ENCODE peak calls at places on chromosomes 12 and 14, in five cellular contexts. Q, Z, O, K and H are unnamed samples.

GRCh38 chr14:106530423-106531107 is 1004.2 kb downstream of the TMEM121 start:
- DNase-seq in Q (peak; percentile 47), Z (peak; percentile 5), O (peak; percentile 51), K (no peak), H (no peak)

GRCh38 chr12:89162704-89163261 is 189.5 kb downstream of the DUSP6 start:
- DNase-seq in Q (peak; percentile 30), Z (no peak), O (peak; percentile 23), K (no peak), H (peak; percentile 15)

GRCh38 chr14:90136904-90137303 is 75.1 kb downstream of the KCNK13 start:
- DNase-seq in Q (no peak), Z (no peak), O (no peak), K (no peak), H (no peak)

GRCh38 chr14:72560331-72560730 is 333.6 kb downstream of the DPF3 start:
- DNase-seq in Q (no peak), Z (no peak), O (no peak), K (no peak), H (no peak)

GRCh38 chr14:99758121-99758871 is 34.9 kb upstream of the EML1 start:
- DNase-seq in Q (no peak), Z (no peak), O (no peak), K (no peak), H (no peak)

GRCh38 chr14:45679852-45680251 is 426.9 kb upstream of the MIS18BP1 start:
- DNase-seq in Q (no peak), Z (no peak), O (no peak), K (no peak), H (peak; percentile 15)

GRCh38 chr12:24133385-24133784 is 183.9 kb upstream of the SOX5 start:
- DNase-seq in Q (no peak), Z (peak; percentile 14), O (peak; percentile 40), K (peak; percentile 63), H (no peak)

GRCh38 chr12:14779834-14780233 is 23.4 kb downstream of the WBP11 start:
- DNase-seq in Q (no peak), Z (no peak), O (no peak), K (no peak), H (no peak)

GRCh38 chr14:22883191-22883976 is at the start of gene REM2:
- DNase-seq in Q (no peak), Z (no peak), O (no peak), K (no peak), H (no peak)

DNA sequence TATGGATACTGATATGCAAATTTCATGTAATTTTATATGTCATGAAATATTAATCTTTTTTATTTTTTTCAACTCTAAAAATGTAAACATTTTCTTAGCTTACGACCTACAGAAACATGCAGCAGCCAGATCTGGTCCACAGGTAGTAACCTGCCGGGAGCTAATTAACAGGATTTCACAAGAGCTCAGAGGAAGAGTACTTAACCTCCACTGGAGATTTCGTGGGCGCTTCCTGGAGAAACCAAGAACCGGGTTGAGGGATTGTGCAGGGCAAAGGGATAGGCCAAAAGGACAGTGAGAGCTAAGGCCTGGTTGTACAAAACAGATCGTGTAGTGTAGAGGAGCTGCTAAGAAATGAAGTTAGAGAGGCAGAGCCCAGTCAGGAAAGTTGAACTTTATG is 315.7 kb downstream of the PAWR start:
- DNase-seq in Q (no peak), Z (no peak), O (no peak), K (no peak), H (no peak)
- TF ChIP-seq SP1 in Q (no peak), Z (no peak), O (no peak), K (no peak), H (no peak)

GRCh38 chr14:68967459-68967940 is 11.6 kb downstream of the ACTN1 start:
- DNase-seq in Q (no peak), Z (no peak), O (no peak), K (no peak), H (no peak)

GRCh38 chr14:68970096-68970612 is 8.9 kb downstream of the ACTN1 start:
- DNase-seq in Q (no peak), Z (no peak), O (no peak), K (no peak), H (no peak)

GRCh38 chr14:68969278-68969677 is 9.8 kb downstream of the ACTN1 start:
- DNase-seq in Q (no peak), Z (no peak), O (no peak), K (no peak), H (no peak)

GRCh38 chr14:68968051-68968450 is 11.1 kb downstream of the ACTN1 start:
- DNase-seq in Q (no peak), Z (no peak), O (no peak), K (no peak), H (no peak)

GRCh38 chr14:68968721-68969120 is 10.4 kb downstream of the ACTN1 start:
- DNase-seq in Q (no peak), Z (no peak), O (no peak), K (no peak), H (no peak)
- H3K27ac ChIP-seq in Q (no peak overlapping the region), Z (no peak overlapping the region), O (no peak overlapping the region), K (no peak overlapping the region), H (no peak overlapping the region)

GRCh38 chr12:132397152-132397933 is 68.0 kb upstream of the GALNT9 start:
- DNase-seq in Q (no peak), Z (no peak), O (no peak), K (no peak), H (no peak)

GRCh38 chr12:132399092-132400010 is 70.0 kb upstream of the GALNT9 start:
- DNase-seq in Q (no peak), Z (no peak), O (no peak), K (no peak), H (no peak)

GRCh38 chr12:132396657-132397056 is 67.3 kb upstream of the GALNT9 start:
- DNase-seq in Q (no peak), Z (no peak), O (no peak), K (no peak), H (no peak)

GRCh38 chr12:132398386-132398991 is 69.1 kb upstream of the GALNT9 start:
- DNase-seq in Q (no peak), Z (no peak), O (no peak), K (no peak), H (no peak)

GRCh38 chr12:132397934-132398385 is 68.6 kb upstream of the GALNT9 start:
- DNase-seq in Q (no peak), Z (no peak), O (no peak), K (no peak), H (no peak)
- TF ChIP-seq EZH2 in Q (no peak), Z (no peak), O (no peak), K (no peak), H (no peak)

GRCh38 chr12:95168746-95169145 is 48.5 kb downstream of the FGD6 start:
- DNase-seq in Q (no peak), Z (no peak), O (no peak), K (no peak), H (no peak)

GRCh38 chr12:95164656-95165055 is 52.6 kb downstream of the FGD6 start:
- DNase-seq in Q (no peak), Z (no peak), O (no peak), K (no peak), H (no peak)

GRCh38 chr12:95173392-95174251 is 43.6 kb downstream of the FGD6 start:
- DNase-seq in Q (peak; percentile 89), Z (no peak), O (no peak), K (no peak), H (no peak)

DNA sequence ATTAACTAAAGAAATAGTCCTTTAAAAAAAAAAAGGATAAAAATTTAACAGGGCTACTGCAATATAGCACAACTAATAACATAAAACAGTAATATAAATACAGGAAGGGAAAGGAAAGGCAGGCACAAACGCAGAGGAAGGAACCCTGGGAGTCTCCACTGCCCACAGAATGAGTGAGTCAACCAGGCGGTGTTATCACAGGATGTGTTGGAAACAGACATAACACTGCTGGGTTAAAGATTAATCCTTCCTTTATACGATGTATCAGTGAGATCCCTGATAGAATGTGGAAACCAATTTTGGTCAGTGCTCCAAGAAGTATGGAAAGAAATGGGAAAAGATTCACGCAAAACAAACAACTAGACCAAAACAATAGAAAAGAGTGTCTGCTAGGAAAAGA is 47.9 kb downstream of the FGD6 start:
- DNase-seq in Q (peak; percentile 72), Z (peak; percentile 80), O (no peak), K (no peak), H (peak; percentile 62)
- TF ChIP-seq SP1 in Q (no peak), Z (no peak), O (no peak), K (no peak), H (peak; percentile 80)

GRCh38 chr14:69852897-69853296 is 26.3 kb upstream of the SMOC1 start:
- DNase-seq in Q (no peak), Z (no peak), O (no peak), K (no peak), H (no peak)

GRCh38 chr14:69850086-69850735 is 29.0 kb upstream of the SMOC1 start:
- DNase-seq in Q (no peak), Z (peak; percentile 86), O (no peak), K (no peak), H (no peak)

GRCh38 chr14:69848903-69849391 is 30.3 kb upstream of the SMOC1 start:
- DNase-seq in Q (no peak), Z (peak; percentile 70), O (no peak), K (no peak), H (no peak)

GRCh38 chr14:69848156-69848555 is 31.1 kb upstream of the SMOC1 start:
- DNase-seq in Q (no peak), Z (peak; percentile 58), O (no peak), K (no peak), H (no peak)

DNA sequence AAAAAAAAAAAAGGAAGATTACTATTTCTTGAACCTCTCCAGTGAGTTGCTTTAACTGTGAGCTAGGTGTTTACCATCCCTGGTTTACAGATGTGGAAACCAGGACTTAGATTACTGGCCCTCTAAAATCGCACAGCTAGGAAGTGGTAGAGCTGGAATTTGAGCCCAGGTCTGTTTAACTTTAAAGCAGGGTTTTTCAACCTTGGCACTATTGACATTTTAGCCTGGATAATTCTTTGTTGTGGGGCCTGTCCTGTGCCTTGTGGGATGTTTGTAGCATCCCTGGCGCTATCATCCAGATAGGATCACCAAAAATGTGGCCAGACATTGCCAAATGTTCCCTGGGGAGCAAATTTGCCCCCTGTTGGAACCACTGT is 28.5 kb upstream of the SMOC1 start:
- DNase-seq in Q (no peak), Z (peak; percentile 88), O (no peak), K (no peak), H (no peak)
- H3K27ac ChIP-seq in Q (no peak overlapping the region), Z (peak overlapping the region; percentile 99), O (no peak overlapping the region), K (no peak overlapping the region), H (no peak overlapping the region)

DNA sequence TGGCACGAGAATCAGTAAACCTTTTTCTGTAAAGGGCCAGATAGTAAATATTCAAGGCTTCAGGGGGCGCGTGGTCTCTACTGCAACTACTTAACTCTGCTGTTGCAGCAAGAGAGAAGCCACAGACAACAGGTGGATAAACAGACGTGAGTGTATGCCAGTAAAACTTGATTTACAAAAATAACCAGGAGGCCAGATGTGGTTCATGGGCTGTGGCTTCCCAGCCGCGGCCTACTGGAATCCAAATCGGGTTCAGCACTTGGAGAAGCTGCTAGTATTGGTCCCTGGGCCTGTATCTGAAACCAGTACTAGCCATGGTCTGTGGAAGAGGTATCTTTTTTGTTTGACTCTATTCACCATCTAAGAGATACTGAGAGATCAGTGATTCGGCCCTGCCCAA is 13.3 kb downstream of the PPP2R5C start:
- DNase-seq in Q (no peak), Z (no peak), O (no peak), K (no peak), H (no peak)
- TF ChIP-seq EZH2 in Q (no peak), Z (no peak), O (no peak), K (no peak), H (no peak)